ENCODE peak calls at places on chromosomes 16 and 17, in four cellular contexts. Y is foreskin fibroblast; H is activated CD4-positive, alpha-beta T cell treated with anti-CD3 and anti-CD28 coated beads for 1 hour; E is upper lobe of right lung. R is an unnamed sample.

GRCh38 chr17:50290074-50290702 is 15.9 kb downstream of the TMEM92 start:
- DNase-seq in Y (peak), H (no peak), E (peak), R (no peak)

GRCh38 chr16:53166099-53166498 is 111.3 kb downstream of the CHD9 start:
- DNase-seq in Y (no peak), H (no peak), E (no peak), R (no peak)

GRCh38 chr17:32756696-32757095 is 120.2 kb downstream of the MYO1D start:
- DNase-seq in Y (no peak), H (no peak), E (no peak), R (no peak)

GRCh38 chr16:51538707-51539604 is 387.9 kb upstream of the SALL1 start:
- DNase-seq in Y (peak), H (no peak), E (no peak), R (no peak)

GRCh38 chr17:73196500-73196899 is 3.6 kb downstream of the COG1 start:
- DNase-seq in Y (peak), H (no peak), E (no peak), R (peak)

GRCh38 chr17:66021757-66022156 is 170.2 kb downstream of the CEP112 start:
- DNase-seq in Y (no peak), H (no peak), E (no peak), R (no peak)

GRCh38 chr16:80526418-80527061 is 14.3 kb upstream of the DYNLRB2 start:
- DNase-seq in Y (peak), H (peak), E (no peak), R (peak)

GRCh38 chr17:9644910-9645751 is at the start of gene USP43:
- DNase-seq in Y (peak), H (no peak), E (peak), R (peak)

GRCh38 chr17:65794572-65794971 is 233.1 kb upstream of the AXIN2 start:
- DNase-seq in Y (peak), H (no peak), E (no peak), R (peak)

GRCh38 chr17:75367312-75367711 is 38.2 kb downstream of the GRB2 start:
- DNase-seq in Y (peak), H (no peak), E (no peak), R (peak)

GRCh38 chr17:606501-607243 is 108.0 kb downstream of the VPS53 start:
- DNase-seq in Y (peak), H (no peak), E (no peak), R (no peak)

GRCh38 chr17:36943250-36944220 is 5.2 kb upstream of the AATF start:
- DNase-seq in Y (no peak), H (no peak), E (no peak), R (no peak)

GRCh38 chr17:62140836-62141235 is 75.8 kb upstream of the MED13 start:
- DNase-seq in Y (no peak), H (no peak), E (peak), R (no peak)

GRCh38 chr17:21375162-21375560 is 996 bp upstream of the KCNJ12 start:
- DNase-seq in Y (no peak), H (no peak), E (no peak), R (no peak)

GRCh38 chr17:27671591-27671910 is 40.6 kb downstream of the LGALS9 start:
- DNase-seq in Y (no peak), H (no peak), E (no peak), R (no peak)

GRCh38 chr16:58464047-58464915 is 35.7 kb upstream of the NDRG4 start:
- DNase-seq in Y (peak), H (no peak), E (no peak), R (no peak)

GRCh38 chr17:78996781-78997201 is 12.8 kb downstream of the CANT1 start:
- DNase-seq in Y (no peak), H (no peak), E (no peak), R (no peak)

GRCh38 chr17:72145972-72146755 is 25.3 kb downstream of the SOX9 start:
- DNase-seq in Y (peak), H (no peak), E (no peak), R (no peak)

GRCh38 chr17:77320046-77320445 is 179.3 kb downstream of the SEC14L1 start:
- DNase-seq in Y (peak), H (no peak), E (peak), R (peak)

GRCh38 chr17:76266244-76266938 is 1.2 kb downstream of the UBALD2 start:
- DNase-seq in Y (peak), H (no peak), E (no peak), R (peak)

GRCh38 chr17:66255112-66255511 is 25.9 kb upstream of the APOH start:
- DNase-seq in Y (peak), H (no peak), E (no peak), R (peak)

GRCh38 chr17:32519769-32520701 is 33.2 kb downstream of the CDK5R1 start:
- DNase-seq in Y (peak), H (no peak), E (no peak), R (peak)

GRCh38 chr17:81834831-81835267 is at the start of gene PPP1R27:
- DNase-seq in Y (no peak), H (no peak), E (no peak), R (no peak)

GRCh38 chr17:47295037-47295873 is 28.5 kb upstream of the EFCAB13 start:
- DNase-seq in Y (no peak), H (no peak), E (no peak), R (peak)